ENCODE peak calls at places on chromosomes 12 and 14, in four cellular contexts. S is cardiac muscle cell, W is tibial artery, F is neural progenitor cell. I is an unnamed sample.
A peak's percentile ranks its signal among the peaks of the same experiment; 100 is the strongest.

GRCh38 chr12:91889059-91889458 is 256.6 kb downstream of the BTG1 start:
- DNase-seq in F (no peak), S (no peak), W (no peak), I (no peak)

GRCh38 chr12:30828686-30829085 is 73.9 kb upstream of the CAPRIN2 start:
- DNase-seq in S (no peak), W (no peak), F (no peak), I (no peak)

GRCh38 chr14:65286443-65286842 is 126.1 kb upstream of the FUT8 start:
- DNase-seq in F (no peak), S (no peak), W (no peak), I (no peak)

GRCh38 chr12:124759841-124760508 is 103.7 kb downstream of the SCARB1 start:
- DNase-seq in F (no peak), W (no peak), S (no peak), I (no peak)

GRCh38 chr14:94541234-94541975 is 19.8 kb upstream of the SERPINA4 start:
- DNase-seq in W (no peak), F (no peak), S (no peak), I (no peak)

GRCh38 chr12:22234561-22234960 is 99.9 kb downstream of the ST8SIA1 start:
- DNase-seq in W (no peak), S (no peak), F (no peak), I (no peak)

GRCh38 chr14:93329965-93330608 is 2.7 kb downstream of the BTBD7 start:
- DNase-seq in S (no peak), W (no peak), F (no peak), I (no peak)

GRCh38 chr12:120353556-120354317 is 15.2 kb downstream of the MSI1 start:
- DNase-seq in F (no peak), W (no peak), S (no peak), I (no peak)

GRCh38 chr14:92563359-92563758 is 49.8 kb downstream of the RIN3 start:
- DNase-seq in W (no peak), F (no peak), S (no peak), I (no peak)

GRCh38 chr14:98578204-98578603 is 693.8 kb downstream of the BCL11B start:
- DNase-seq in S (no peak), W (no peak), F (no peak), I (no peak)

GRCh38 chr14:34580381-34580780 is 40.9 kb upstream of the EAPP start:
- DNase-seq in F (no peak), S (no peak), W (no peak), I (no peak)

GRCh38 chr12:42684171-42685071 is 94.9 kb upstream of the PRICKLE1 start:
- DNase-seq in F (no peak), W (no peak), S (no peak), I (no peak)

GRCh38 chr14:104282332-104283196 is 144.2 kb downstream of the KIF26A start:
- DNase-seq in F (no peak), S (no peak), W (peak; percentile 32), I (no peak)

GRCh38 chr14:36773136-36773540 is 111.5 kb downstream of the PAX9 start:
- DNase-seq in S (no peak), W (no peak), F (no peak), I (no peak)

GRCh38 chr14:49909016-49909415 is 16.1 kb downstream of the ARF6 start:
- DNase-seq in W (no peak), F (no peak), S (no peak), I (no peak)

GRCh38 chr12:25827747-25828146 is 130.7 kb upstream of the RASSF8 start:
- DNase-seq in W (no peak), F (no peak), S (no peak), I (no peak)

GRCh38 chr14:52025310-52025709 is 36.0 kb downstream of the RTRAF start:
- DNase-seq in W (no peak), F (no peak), S (no peak), I (no peak)

GRCh38 chr14:24941719-24942118 is 108.2 kb downstream of the STXBP6 start:
- DNase-seq in W (no peak), S (peak; percentile 65), F (no peak), I (no peak)

GRCh38 chr14:104724407-104724980 is 465 bp downstream of the ADSS1 start:
- DNase-seq in F (no peak), S (peak; percentile 24), W (peak; percentile 90), I (peak; percentile 49)

GRCh38 chr12:118467576-118467975 is 91.2 kb downstream of the SUDS3 start:
- DNase-seq in W (no peak), S (no peak), F (no peak), I (no peak)

GRCh38 chr14:96409701-96410100 is 17.8 kb downstream of the AK7 start:
- DNase-seq in S (no peak), F (no peak), W (no peak), I (no peak)

GRCh38 chr12:18246057-18246456 is 15.3 kb upstream of the PIK3C2G start:
- DNase-seq in S (no peak), W (no peak), F (no peak), I (no peak)

GRCh38 chr14:37114039-37114438 is 58.4 kb downstream of the SLC25A21 start:
- DNase-seq in W (no peak), S (no peak), F (no peak), I (no peak)

GRCh38 chr14:61213116-61213720 is 67.9 kb downstream of the TMEM30B start:
- DNase-seq in W (no peak), F (no peak), S (no peak), I (no peak)

GRCh38 chr12:84636801-84637285 is 275.8 kb downstream of the SLC6A15 start:
- DNase-seq in W (no peak), F (no peak), S (no peak), I (no peak)

GRCh38 chr14:68630081-68630571 is 162.7 kb downstream of the ZFP36L1 start:
- DNase-seq in F (no peak), W (peak; percentile 57), S (peak; percentile 66), I (no peak)

GRCh38 chr14:68630611-68631013 is 162.3 kb downstream of the ZFP36L1 start:
- DNase-seq in F (no peak), S (no peak), W (no peak), I (no peak)

GRCh38 chr14:68627050-68627867 is 165.6 kb downstream of the ZFP36L1 start:
- DNase-seq in S (no peak), W (peak; percentile 90), F (no peak), I (no peak)

GRCh38 chr14:68627868-68628604 is 164.8 kb downstream of the ZFP36L1 start:
- DNase-seq in W (peak; percentile 15), S (no peak), F (peak; percentile 88), I (no peak)

GRCh38 chr14:68628605-68629310 is 164.1 kb downstream of the ZFP36L1 start:
- DNase-seq in S (no peak), W (peak; percentile 68), F (peak; percentile 30), I (peak; percentile 62)
- H3K4me3 ChIP-seq in S (no peak overlapping the region), W (no peak overlapping the region), F (peak overlapping the region; percentile 31), I (no peak overlapping the region)

DNA sequence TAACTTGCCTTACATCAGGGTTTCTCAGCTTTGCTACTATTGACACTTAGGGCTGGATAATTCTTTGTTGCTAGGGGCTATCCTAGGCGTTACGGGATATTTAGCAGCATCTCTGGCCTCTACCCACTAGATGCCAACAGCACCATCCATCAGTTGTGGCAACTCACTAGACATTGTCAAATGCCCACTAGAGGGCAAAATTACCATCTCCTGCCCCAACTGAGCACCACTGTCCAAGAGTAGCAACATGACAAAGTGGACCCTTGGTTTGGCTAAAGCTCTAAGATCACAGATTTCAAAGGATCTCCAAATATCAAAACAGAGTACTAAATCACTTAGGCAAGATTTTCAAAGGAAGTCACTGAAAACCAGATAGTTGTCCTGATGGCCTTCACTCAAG is 251.7 kb upstream of the TBX3 start:
- DNase-seq in F (no peak), W (no peak), S (no peak), I (no peak)
- TF ChIP-seq CTCF in F (peak; percentile 33), W (no peak), S (peak; percentile 12), I (no peak)

DNA sequence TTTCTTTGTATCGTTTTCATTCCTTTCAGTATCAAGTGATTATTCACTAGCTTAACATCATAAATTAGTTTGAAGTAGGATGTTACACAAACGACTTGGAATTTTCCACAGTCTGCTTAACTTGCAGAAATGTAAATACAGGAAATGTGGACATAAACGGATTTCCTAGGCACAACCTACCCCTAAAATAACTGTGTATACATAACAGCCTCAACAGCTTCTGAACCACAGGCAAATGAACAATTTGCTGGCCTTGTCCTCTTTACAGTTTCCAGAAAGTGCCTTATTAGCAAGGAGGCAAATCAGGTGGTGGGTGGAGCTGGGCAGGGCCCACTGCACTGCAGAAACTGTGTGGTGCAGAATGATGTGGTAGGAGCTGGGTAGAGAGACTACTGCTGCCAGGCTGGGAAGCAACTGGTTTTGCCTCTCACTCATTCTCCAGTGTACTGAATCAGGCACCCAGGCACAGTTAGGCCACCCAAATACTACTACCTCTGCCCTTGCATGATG is 14.1 kb downstream of the DRAM1 start:
- DNase-seq in W (no peak), S (no peak), F (no peak), I (peak; percentile 64)
- H3K4me1 ChIP-seq in W (peaks cover 8% of the 10 kb centered on the region), S (no peaks in the 10 kb centered on the region), F (peaks cover 7% of the 10 kb centered on the region), I (no peaks in the 10 kb centered on the region)

GRCh38 chr12:12202105-12202504 is 64.7 kb downstream of the LRP6 start:
- DNase-seq in F (no peak), W (no peak), S (no peak), I (no peak)
- H3K4me3 ChIP-seq in F (no peak overlapping the region), W (no peak overlapping the region), S (no peak overlapping the region), I (no peak overlapping the region)

DNA sequence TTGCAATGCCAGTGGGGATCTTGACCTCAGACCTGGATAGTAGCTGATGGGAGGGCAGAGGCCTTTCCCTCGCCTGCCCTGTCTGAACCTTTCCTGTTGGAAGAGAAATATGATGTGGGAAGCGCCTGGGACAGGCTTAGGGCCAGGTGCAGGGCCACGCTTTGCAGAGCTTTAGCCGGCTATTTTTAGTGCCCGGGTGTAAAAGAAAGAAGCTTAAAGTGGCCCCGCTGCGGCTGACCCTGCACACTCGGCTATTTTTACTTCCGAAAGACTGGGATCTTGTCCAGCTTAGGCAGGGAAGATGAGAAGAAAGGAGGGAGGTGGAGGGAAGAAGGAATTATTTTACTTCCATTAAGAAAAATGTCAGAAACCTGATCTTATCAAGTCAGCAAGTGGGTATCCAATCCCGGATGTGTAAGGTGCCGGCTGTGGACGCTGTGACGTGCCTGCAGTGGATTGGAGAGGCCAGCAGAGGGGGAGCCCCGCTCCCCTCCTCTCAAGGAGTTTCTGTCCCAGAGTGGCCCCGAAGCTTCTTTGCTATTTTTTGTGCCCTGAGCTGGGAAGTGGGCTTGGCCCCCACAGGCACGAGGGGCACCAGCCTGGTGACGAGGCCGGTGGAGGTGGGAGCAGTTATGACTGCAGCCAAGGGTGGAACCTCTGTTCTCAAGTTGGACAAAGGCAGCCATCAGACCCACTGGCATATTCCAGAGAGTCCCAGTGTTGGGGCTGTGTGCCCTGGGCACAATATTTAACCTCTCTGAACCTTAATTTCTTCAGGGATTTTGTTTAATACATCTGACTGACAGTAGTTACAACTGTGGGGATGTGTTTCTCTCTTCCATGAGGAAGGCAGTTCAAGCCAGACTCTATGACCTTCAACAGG is 97.7 kb downstream of the ESRRB start:
- DNase-seq in F (peak; percentile 65), W (no peak), S (peak; percentile 82), I (no peak)
- TF ChIP-seq CTCF in F (peak; percentile 57), W (no peak), S (peak; percentile 14), I (no peak)

I was measured in lung.